ENCODE peak calls at places on chromosomes 6 and 20, in eight cellular contexts. B, G, N, Y, Q, C, A and L are unnamed samples.

GRCh38 chr20:43530321-43531090 is 23.0 kb downstream of the L3MBTL1 start:
- DNase-seq in Y (no peak), A (no peak), G (no peak), Q (no peak), C (no peak), B (no peak), N (no peak), L (no peak)

GRCh38 chr6:119035459-119035858 is 43.0 kb downstream of the FAM184A start:
- DNase-seq in G (no peak), Q (no peak), A (no peak), B (no peak), Y (no peak), C (no peak), N (no peak), L (no peak)

GRCh38 chr6:74651948-74652347 is 553.9 kb downstream of the COL12A1 start:
- DNase-seq in B (peak; percentile 13), N (no peak), G (no peak), C (no peak), Y (no peak), Q (no peak), A (no peak), L (no peak)

GRCh38 chr6:8442149-8442548 is 6.8 kb upstream of the SLC35B3 start:
- DNase-seq in Y (no peak), N (no peak), A (no peak), C (no peak), Q (no peak), B (no peak), G (no peak), L (no peak)

GRCh38 chr20:35307666-35308653 is 15.7 kb upstream of the FAM83C start:
- DNase-seq in C (peak; percentile 83), B (peak; percentile 69), G (peak; percentile 64), A (peak; percentile 35), Y (no peak), N (peak; percentile 82), Q (no peak), L (peak; percentile 87)

GRCh38 chr6:20340459-20340858 is 61.2 kb upstream of the E2F3 start:
- DNase-seq in Y (no peak), A (no peak), G (no peak), C (no peak), Q (no peak), B (no peak), N (no peak), L (no peak)

GRCh38 chr6:6856538-6857523 is 250.9 kb upstream of the RREB1 start:
- DNase-seq in N (peak; percentile 82), G (peak; percentile 78), C (peak; percentile 52), A (no peak), Y (peak; percentile 42), B (peak; percentile 49), Q (no peak), L (peak; percentile 15)

GRCh38 chr6:25100288-25100687 is 164.5 kb upstream of the RIPOR2 start:
- DNase-seq in G (no peak), C (no peak), Y (no peak), Q (no peak), N (no peak), B (no peak), A (no peak), L (no peak)

GRCh38 chr6:55636406-55637102 is 57.6 kb upstream of the HMGCLL1 start:
- DNase-seq in Q (no peak), A (no peak), Y (no peak), B (peak; percentile 8), C (no peak), N (no peak), G (no peak), L (peak; percentile 31)

GRCh38 chr20:46402236-46402886 is 4.1 kb downstream of the ELMO2 start:
- DNase-seq in B (peak; percentile 10), A (no peak), G (no peak), C (no peak), N (no peak), Y (no peak), Q (no peak), L (peak; percentile 35)

GRCh38 chr6:45710304-45710821 is 305.3 kb downstream of the CLIC5 start:
- DNase-seq in G (peak; percentile 12), Y (no peak), Q (no peak), A (no peak), B (peak; percentile 56), N (no peak), C (no peak), L (peak; percentile 51)

GRCh38 chr20:2871555-2872303 is 1.6 kb upstream of the PTPRA start:
- DNase-seq in G (peak; percentile 23), Y (no peak), A (no peak), B (no peak), Q (no peak), N (no peak), C (no peak), L (peak; percentile 7)

GRCh38 chr20:2871111-2871465 is 2.2 kb upstream of the PTPRA start:
- DNase-seq in N (no peak), B (peak; percentile 45), Q (no peak), C (no peak), A (no peak), Y (no peak), G (no peak), L (peak; percentile 49)

GRCh38 chr20:2873747-2874041 is 413 bp downstream of the PTPRA start:
- DNase-seq in Q (peak; percentile 74), G (peak; percentile 48), A (no peak), B (no peak), N (no peak), Y (peak; percentile 53), C (peak; percentile 31), L (peak; percentile 19)

GRCh38 chr20:2873010-2873746 is at the start of gene PTPRA:
- DNase-seq in A (peak; percentile 75), Q (peak; percentile 95), Y (peak; percentile 92), C (peak; percentile 89), B (peak; percentile 92), G (peak; percentile 91), N (peak; percentile 96), L (peak; percentile 87)

DNA sequence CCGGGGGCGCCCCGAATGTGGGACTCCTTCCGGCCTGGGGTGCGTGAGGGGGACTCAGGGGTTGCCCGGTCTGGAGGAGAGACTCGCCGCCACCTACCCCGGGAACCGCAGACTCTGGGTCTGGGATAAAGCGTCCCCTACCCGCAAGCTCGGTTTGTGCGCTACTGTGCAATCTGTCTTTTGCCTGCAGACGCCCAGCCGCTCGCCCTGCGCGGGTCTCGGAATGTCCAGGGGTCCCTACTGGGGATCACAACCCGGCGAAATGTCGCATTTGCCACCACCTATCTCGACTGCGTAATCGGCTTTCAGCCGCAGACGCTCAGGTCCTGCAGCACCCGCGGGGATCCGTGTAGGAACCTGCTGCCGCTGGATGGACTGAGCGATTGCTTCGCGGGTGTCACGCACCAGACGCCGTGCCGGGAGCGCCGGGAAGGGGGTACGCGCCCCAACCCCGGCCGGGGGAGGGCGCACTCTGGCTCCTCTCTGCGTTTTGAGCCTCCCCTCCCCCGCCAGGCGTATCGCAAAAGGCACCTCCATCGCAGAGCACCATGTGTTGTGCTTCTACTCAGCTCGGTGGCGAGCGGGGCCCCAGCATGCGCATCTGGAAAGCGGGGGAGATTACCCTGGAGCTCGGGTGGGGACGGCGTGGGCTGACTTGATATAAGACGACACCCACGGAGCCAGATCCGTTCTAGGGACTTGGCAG is 824 bp upstream of the PTPRA start:
- DNase-seq in B (peak; percentile 50), Q (peak; percentile 73), N (peak; percentile 76), Y (peak; percentile 70), C (peak; percentile 43), A (peak; percentile 14), G (peak; percentile 57), L (peak; percentile 43)
- TF ChIP-seq CTCF in B (peak; percentile 2), Q (peak; percentile 74), N (peak; percentile 20), Y (peak; percentile 46), C (no peak), A (no peak), G (no peak), L (peak; percentile 19)

GRCh38 chr6:84728602-84729001 is 35.8 kb downstream of the TBX18 start:
- DNase-seq in G (no peak), A (no peak), Q (peak; percentile 3), Y (no peak), N (no peak), C (no peak), B (peak; percentile 60), L (no peak)
- TF ChIP-seq CTCF in G (peak; percentile 23), A (peak; percentile 34), Q (peak; percentile 54), Y (peak; percentile 30), N (no peak), C (no peak), B (peak; percentile 54), L (peak; percentile 47)

GRCh38 chr6:156944412-156944811 is 167.2 kb downstream of the ARID1B start:
- DNase-seq in N (no peak), C (no peak), Y (no peak), Q (no peak), A (no peak), B (no peak), G (no peak), L (no peak)

GRCh38 chr6:156943167-156943566 is 166.0 kb downstream of the ARID1B start:
- DNase-seq in Y (no peak), N (no peak), B (no peak), A (no peak), G (no peak), Q (no peak), C (no peak), L (peak; percentile 15)

GRCh38 chr6:156938143-156938542 is 161.0 kb downstream of the ARID1B start:
- DNase-seq in A (no peak), N (no peak), G (no peak), Q (no peak), Y (no peak), B (no peak), C (no peak), L (no peak)

GRCh38 chr6:156943816-156944215 is 166.6 kb downstream of the ARID1B start:
- DNase-seq in Y (no peak), Q (no peak), B (no peak), G (no peak), A (no peak), C (no peak), N (no peak), L (peak; percentile 27)

DNA sequence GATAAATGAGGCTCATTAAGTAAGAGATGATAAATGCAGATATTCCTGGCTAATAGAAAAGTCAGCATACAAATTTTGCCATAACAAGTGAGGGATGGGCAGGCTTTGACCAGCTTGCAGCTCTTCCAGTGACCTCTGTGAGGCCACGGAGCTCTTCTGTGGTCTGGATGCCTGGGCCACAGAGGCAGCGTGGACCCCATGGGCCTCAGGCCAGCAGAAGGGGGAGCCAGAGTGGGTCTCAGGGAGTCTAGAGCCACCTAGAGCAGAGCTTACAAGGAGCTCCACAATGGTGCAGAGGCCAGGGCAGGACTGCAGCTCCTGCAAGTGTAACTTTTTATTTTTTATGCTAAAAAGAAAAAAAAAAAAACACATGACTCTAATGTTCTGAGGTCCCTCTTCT is 165.1 kb downstream of the ARID1B start:
- DNase-seq in B (no peak), G (no peak), N (no peak), Y (no peak), A (no peak), C (no peak), Q (peak; percentile 69), L (no peak)
- TF ChIP-seq CTCF in B (no peak), G (no peak), N (no peak), Y (no peak), A (no peak), C (no peak), Q (peak; percentile 69), L (no peak)

GRCh38 chr20:18258126-18258860 is 30.0 kb upstream of the ZNF133 start:
- DNase-seq in N (no peak), C (no peak), A (no peak), B (no peak), Q (peak; percentile 7), Y (no peak), G (no peak), L (no peak)
- TF ChIP-seq CTCF in N (no peak), C (no peak), A (no peak), B (no peak), Q (peak; percentile 30), Y (no peak), G (no peak), L (no peak)